ENCODE peak calls at places on chromosomes 1 and 21, in nine cellular contexts. J is NB4; Y is left ventricle myocardium inferior; N is spleen; I is fibroblast of lung; A is choroid plexus epithelial cell; Q is CD8-positive, alpha-beta T cell; E is colonic mucosa; K is coronary artery. X is an unnamed sample.
A peak's percentile ranks its signal among the peaks of the same experiment; 100 is the strongest.

GRCh38 chr1:38804062-38804886 is 55.3 kb downstream of the RRAGC start:
- DNase-seq in J (no peak), Y (no peak), N (no peak), I (no peak), A (no peak), Q (no peak), E (no peak), K (no peak), X (no peak)

GRCh38 chr1:162319510-162320160 is 57.0 kb downstream of the SPATA46 start:
- DNase-seq in J (no peak), Y (no peak), N (no peak), I (no peak), A (peak; percentile 19), Q (no peak), E (no peak), K (no peak), X (peak; percentile 72)

GRCh38 chr1:201686709-201687455 is 142.1 kb upstream of the IPO9 start:
- DNase-seq in J (peak; percentile 46), Y (no peak), N (no peak), I (no peak), A (no peak), Q (no peak), E (peak; percentile 66), K (no peak), X (no peak)

GRCh38 chr1:43269627-43270375 is at the start of gene TMEM125:
- DNase-seq in J (no peak), Y (no peak), N (peak; percentile 43), I (no peak), A (no peak), Q (no peak), E (peak; percentile 86), K (peak; percentile 14), X (no peak)

GRCh38 chr1:154148787-154149186 is 6.1 kb downstream of the NUP210L start:
- DNase-seq in J (peak; percentile 51), Y (no peak), N (no peak), I (no peak), A (peak; percentile 54), Q (no peak), E (no peak), K (no peak), X (peak; percentile 21)

GRCh38 chr1:92408825-92409224 is 77.9 kb downstream of the GFI1 start:
- DNase-seq in J (no peak), Y (no peak), N (no peak), I (no peak), A (peak; percentile 81), Q (no peak), E (no peak), K (no peak), X (peak; percentile 54)

GRCh38 chr1:12246584-12246983 is 16.8 kb downstream of the VPS13D start:
- DNase-seq in J (no peak), Y (no peak), N (no peak), I (no peak), A (no peak), Q (no peak), E (no peak), K (no peak), X (no peak)

GRCh38 chr1:241738710-241739109 is 86.6 kb downstream of the WDR64 start:
- DNase-seq in J (no peak), Y (no peak), N (no peak), I (no peak), A (no peak), Q (no peak), E (no peak), K (no peak), X (no peak)

GRCh38 chr1:99748419-99748818 is 18.0 kb downstream of the FRRS1 start:
- DNase-seq in J (no peak), Y (no peak), N (no peak), I (no peak), A (no peak), Q (no peak), E (no peak), K (no peak), X (no peak)

GRCh38 chr1:240029418-240029817 is 62.3 kb upstream of the FMN2 start:
- DNase-seq in J (no peak), Y (no peak), N (no peak), I (no peak), A (peak; percentile 19), Q (no peak), E (no peak), K (no peak), X (no peak)

GRCh38 chr1:230170610-230171009 is 103.6 kb downstream of the GALNT2 start:
- DNase-seq in J (no peak), Y (no peak), N (no peak), I (no peak), A (no peak), Q (no peak), E (no peak), K (no peak), X (no peak)

GRCh38 chr1:242140871-242141270 is 142.0 kb upstream of the MAP1LC3C start:
- DNase-seq in J (peak; percentile 9), Y (no peak), N (no peak), I (no peak), A (no peak), Q (no peak), E (no peak), K (no peak), X (no peak)

GRCh38 chr1:33640114-33640660 is 167.7 kb downstream of the ZSCAN20 start:
- DNase-seq in J (no peak), Y (no peak), N (no peak), I (peak; percentile 20), A (peak; percentile 4), Q (no peak), E (no peak), K (no peak), X (peak; percentile 10)

GRCh38 chr1:33635336-33636012 is 163.0 kb downstream of the ZSCAN20 start:
- DNase-seq in J (no peak), Y (no peak), N (no peak), I (no peak), A (no peak), Q (no peak), E (no peak), K (no peak), X (no peak)

GRCh38 chr1:33636209-33636608 is 163.8 kb downstream of the ZSCAN20 start:
- DNase-seq in J (no peak), Y (no peak), N (no peak), I (no peak), A (no peak), Q (no peak), E (no peak), K (peak; percentile 65), X (no peak)

GRCh38 chr1:33637846-33638440 is 165.5 kb downstream of the ZSCAN20 start:
- DNase-seq in J (no peak), Y (no peak), N (no peak), I (no peak), A (no peak), Q (no peak), E (no peak), K (peak; percentile 56), X (no peak)

GRCh38 chr1:33641099-33641830 is 168.8 kb downstream of the ZSCAN20 start:
- DNase-seq in J (peak; percentile 23), Y (no peak), N (no peak), I (no peak), A (peak; percentile 58), Q (no peak), E (no peak), K (no peak), X (peak; percentile 8)
- TF ChIP-seq CTCF in J (peak; percentile 52), Y (peak; percentile 59), N (peak; percentile 12), I (peak; percentile 58), A (peak; percentile 56), Q (no peak), E (peak; percentile 23), K (no peak), X (peak; percentile 34)

GRCh38 chr1:86423873-86424272 is at the start of gene CLCA2:
- DNase-seq in J (no peak), Y (no peak), N (no peak), I (peak; percentile 14), A (no peak), Q (no peak), E (no peak), K (no peak), X (no peak)
- H3K4me3 ChIP-seq in J (no peak within 1 kb of the TSS), Y (no peak within 1 kb of the TSS), N (no peak within 1 kb of the TSS), I (no peak within 1 kb of the TSS), A (no peak within 1 kb of the TSS), Q (no peak within 1 kb of the TSS), E (no peak within 1 kb of the TSS), K (no peak within 1 kb of the TSS), X (no peak within 1 kb of the TSS)

DNA sequence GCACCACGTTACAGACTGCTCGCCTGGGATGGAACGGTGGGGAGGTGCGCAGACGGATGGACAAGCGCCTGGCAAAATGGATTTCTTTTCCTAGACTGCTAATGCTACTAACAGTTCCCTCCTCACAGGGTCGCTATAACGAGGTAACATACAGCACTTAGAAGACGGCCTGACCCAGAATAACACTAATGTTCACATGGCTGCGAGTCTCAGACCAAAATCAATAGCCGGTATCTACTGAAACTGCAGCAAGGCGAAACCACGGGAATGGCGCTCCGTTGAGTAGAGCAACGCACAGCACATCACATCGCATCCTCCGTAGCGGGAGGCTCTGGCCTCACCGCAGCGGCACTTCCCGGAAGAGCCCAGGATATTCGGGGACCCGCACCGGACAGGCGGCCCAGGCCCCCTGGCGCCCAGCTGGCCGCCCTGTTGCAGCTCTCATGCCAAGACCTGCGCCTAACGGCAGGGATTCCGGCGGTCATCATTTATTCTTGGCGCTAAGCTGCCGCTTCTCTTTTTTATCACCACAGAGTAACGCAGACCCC is 46.6 kb downstream of the VPS26C start:
- DNase-seq in J (peak; percentile 76), Y (no peak), N (no peak), I (peak; percentile 64), A (peak; percentile 69), Q (peak; percentile 36), E (no peak), K (peak; percentile 76), X (peak; percentile 57)
- TF ChIP-seq CTCF in J (no peak), Y (peak; percentile 18), N (no peak), I (peak; percentile 13), A (peak; percentile 33), Q (no peak), E (no peak), K (no peak), X (peak; percentile 22)

DNA sequence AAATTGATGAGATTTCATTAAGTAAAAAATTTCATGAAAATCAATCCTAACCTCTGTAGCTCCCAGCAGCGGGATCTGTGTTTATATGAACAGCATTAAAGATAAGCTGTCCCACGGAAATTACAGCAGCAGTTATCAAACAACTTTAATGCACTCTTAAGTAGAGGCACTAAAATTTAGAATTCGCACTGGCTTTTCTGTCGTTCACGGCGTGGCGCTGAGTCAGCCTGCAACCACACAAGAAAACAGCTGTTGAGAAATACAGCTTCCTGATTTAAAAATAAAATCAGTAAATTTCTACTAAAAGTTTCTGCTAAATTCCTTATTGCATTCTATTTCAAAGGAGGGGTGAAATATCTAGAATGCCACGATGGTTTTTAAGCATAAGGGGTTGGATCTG is 100.0 kb upstream of the TIAM1 start:
- DNase-seq in J (peak; percentile 19), Y (peak; percentile 39), N (no peak), I (peak; percentile 19), A (peak; percentile 57), Q (no peak), E (no peak), K (no peak), X (peak; percentile 45)
- H3K4me3 ChIP-seq in J (no peak overlapping the region), Y (no peak overlapping the region), N (no peak overlapping the region), I (no peak overlapping the region), A (no peak overlapping the region), Q (no peak overlapping the region), E (no peak overlapping the region), K (no peak overlapping the region), X (no peak overlapping the region)